ENCODE peak calls at places on chromosome 4, in four cellular contexts. Q is cardiac fibroblast, N is Right ventricle myocardium superior, W is HFF-Myc. O is an unnamed sample.

GRCh38 chr4:94561249-94562024 is 109.7 kb downstream of the PDLIM5 start:
- DNase-seq in Q (peak), N (no peak), W (no peak), O (peak)

GRCh38 chr4:122012735-122013134 is 60.9 kb upstream of the TRPC3 start:
- DNase-seq in Q (peak), N (no peak), W (no peak), O (peak)

GRCh38 chr4:7009591-7009990 is 33.6 kb upstream of the TADA2B start:
- DNase-seq in Q (no peak), N (no peak), W (no peak), O (no peak)

GRCh38 chr4:48243897-48244296 is 25.7 kb downstream of the TEC start:
- DNase-seq in Q (no peak), N (no peak), W (no peak), O (no peak)

GRCh38 chr4:38980903-38981676 is 51.1 kb downstream of the TMEM156 start:
- DNase-seq in Q (peak), N (no peak), W (peak), O (peak)

GRCh38 chr4:24244663-24245519 is 339.5 kb downstream of the DHX15 start:
- DNase-seq in Q (peak), N (peak), W (no peak), O (no peak)

GRCh38 chr4:114093221-114093715 is 113.8 kb upstream of the ARSJ start:
- DNase-seq in Q (no peak), N (no peak), W (no peak), O (no peak)

GRCh38 chr4:82983450-82983849 is 27.2 kb downstream of the LIN54 start:
- DNase-seq in Q (no peak), N (no peak), W (no peak), O (no peak)

GRCh38 chr4:180058731-180059215 is 2184.4 kb upstream of the TENM3 start:
- DNase-seq in Q (peak), N (peak), W (no peak), O (peak)

GRCh38 chr4:4986856-4987255 is 32.4 kb downstream of the CYTL1 start:
- DNase-seq in Q (no peak), N (no peak), W (no peak), O (no peak)